ENCODE peak calls at places on chromosomes 16 and 17, in four cellular contexts. G, Q, D and K are unnamed samples.

GRCh38 chr17:58539703-58540102 is 25.3 kb upstream of the MTMR4 start:
- DNase-seq in G (no peak), Q (no peak), D (no peak), K (no peak)

GRCh38 chr17:4487820-4488716 is 10.6 kb upstream of the SPNS2 start:
- DNase-seq in G (no peak), Q (no peak), D (peak), K (no peak)

GRCh38 chr17:55454906-55455474 is 33.4 kb upstream of the MMD start:
- DNase-seq in D (no peak), G (no peak), Q (peak), K (no peak)

GRCh38 chr17:55763856-55764255 is 13.0 kb downstream of the PCTP start:
- DNase-seq in G (no peak), D (no peak), Q (peak), K (no peak)

GRCh38 chr17:39084558-39084957 is 66.9 kb downstream of the PLXDC1 start:
- DNase-seq in G (no peak), D (peak), Q (no peak), K (no peak)

GRCh38 chr17:43832168-43832975 is 574 bp downstream of the MPP3 start:
- DNase-seq in G (no peak), D (peak), Q (peak), K (peak)

GRCh38 chr17:77036841-77037381 is 103.9 kb upstream of the SEC14L1 start:
- DNase-seq in G (no peak), D (peak), Q (peak), K (no peak)

GRCh38 chr17:35795007-35795870 is at the start of gene MMP28:
- DNase-seq in D (peak), Q (peak), G (peak), K (peak)

GRCh38 chr16:66510711-66511614 is 39.0 kb downstream of the TK2 start:
- DNase-seq in D (no peak), G (no peak), Q (peak), K (no peak)

GRCh38 chr17:70074236-70074830 is 692 bp upstream of the KCNJ16 start:
- DNase-seq in G (no peak), D (no peak), Q (no peak), K (no peak)

GRCh38 chr16:10834130-10834529 is 15.5 kb upstream of the TVP23A start:
- DNase-seq in D (no peak), Q (no peak), G (no peak), K (no peak)

GRCh38 chr17:7803981-7804380 is 30.0 kb upstream of the KDM6B start:
- DNase-seq in Q (peak), G (no peak), D (no peak), K (no peak)

GRCh38 chr17:60817187-60817586 is 139.5 kb downstream of the BCAS3 start:
- DNase-seq in D (no peak), G (no peak), Q (peak), K (no peak)

GRCh38 chr17:16929757-16930520 is 42.0 kb downstream of the TNFRSF13B start:
- DNase-seq in Q (no peak), D (no peak), G (no peak), K (no peak)

GRCh38 chr17:67891481-67892119 is 66.3 kb downstream of the BPTF start:
- DNase-seq in Q (peak), D (peak), G (no peak), K (no peak)

GRCh38 chr17:78357177-78357586 is 2.7 kb downstream of the SOCS3 start:
- DNase-seq in D (no peak), Q (peak), G (no peak), K (no peak)

GRCh38 chr17:69602969-69603368 is 188.5 kb downstream of the MAP2K6 start:
- DNase-seq in G (no peak), Q (no peak), D (no peak), K (peak)

GRCh38 chr16:17358846-17359245 is 111.9 kb downstream of the XYLT1 start:
- DNase-seq in D (no peak), Q (no peak), G (no peak), K (no peak)

GRCh38 chr16:14132696-14133048 is 61.6 kb downstream of the MRTFB start:
- DNase-seq in Q (no peak), G (no peak), D (no peak), K (no peak)

GRCh38 chr17:65514541-65514940 is 46.9 kb downstream of the AXIN2 start:
- DNase-seq in G (no peak), D (no peak), Q (peak), K (no peak)

GRCh38 chr16:87201052-87201451 is 116.1 kb downstream of the C16orf95 start:
- DNase-seq in D (no peak), G (no peak), Q (peak), K (no peak)

GRCh38 chr16:50067290-50067853 is 1.6 kb downstream of the HEATR3 start:
- DNase-seq in Q (peak), D (peak), G (peak), K (peak)

GRCh38 chr16:2284001-2284770 is 16.3 kb upstream of the RNPS1 start:
- DNase-seq in Q (no peak), D (no peak), G (no peak), K (no peak)

GRCh38 chr17:37392024-37392590 is 14.5 kb downstream of the ACACA start:
- DNase-seq in D (no peak), G (no peak), Q (peak), K (no peak)

GRCh38 chr17:62052765-62053338 is 12.2 kb downstream of the MED13 start:
- DNase-seq in G (no peak), Q (no peak), D (no peak), K (no peak)

GRCh38 chr17:8647202-8647601 is 16.7 kb upstream of the MYH10 start:
- DNase-seq in G (no peak), Q (no peak), D (no peak), K (no peak)

GRCh38 chr17:70661342-70662222 is 492.2 kb downstream of the KCNJ2 start:
- DNase-seq in D (no peak), Q (peak), G (no peak), K (no peak)